ENCODE peak calls at places on chromosome 16, in ten cellular contexts. F is A172, Y is NCI-H345, O is NCI-H1092, V is HTR-8/SVneo, Q is WTC11, W is fibroblast of gingiva, K is RPMI7951, A is HS-27A, C is breast epithelium. T is an unnamed sample.
A peak's percentile ranks its signal among the peaks of the same experiment; 100 is the strongest.

GRCh38 chr16:588639-588888 is 1.3 kb upstream of the RAB40C start:
- DNase-seq in F (peak; percentile 62), Y (peak; percentile 32), O (peak; percentile 21), V (no peak), Q (peak; percentile 60), W (peak; percentile 51), K (peak; percentile 55), A (no peak), C (no peak), T (no peak)

GRCh38 chr16:67443299-67443698 is 12.4 kb downstream of the HSD11B2 start:
- DNase-seq in F (no peak), Y (no peak), O (no peak), V (no peak), Q (no peak), W (peak; percentile 55), K (no peak), A (no peak), C (no peak), T (no peak)

GRCh38 chr16:78743556-78743955 is 644.1 kb downstream of the WWOX start:
- DNase-seq in F (no peak), Y (no peak), O (no peak), V (no peak), Q (no peak), W (no peak), K (no peak), A (no peak), C (no peak), T (no peak)

GRCh38 chr16:77993111-77993571 is 29.2 kb upstream of the CLEC3A start:
- DNase-seq in F (peak; percentile 14), Y (no peak), O (no peak), V (no peak), Q (no peak), W (no peak), K (peak; percentile 82), A (no peak), C (no peak), T (no peak)

GRCh38 chr16:20901441-20902112 is 1.0 kb downstream of the LYRM1 start:
- DNase-seq in F (peak; percentile 35), Y (peak; percentile 23), O (no peak), V (no peak), Q (peak; percentile 20), W (peak; percentile 62), K (peak; percentile 52), A (no peak), C (peak; percentile 71), T (peak; percentile 36)

GRCh38 chr16:75789237-75789636 is 62.9 kb upstream of the CPHXL start:
- DNase-seq in F (peak; percentile 56), Y (peak; percentile 25), O (peak; percentile 23), V (peak; percentile 71), Q (no peak), W (peak; percentile 23), K (peak; percentile 42), A (peak; percentile 22), C (no peak), T (peak; percentile 18)

GRCh38 chr16:21001262-21001661 is 100.7 kb downstream of the LYRM1 start:
- DNase-seq in F (no peak), Y (no peak), O (no peak), V (no peak), Q (peak; percentile 64), W (peak; percentile 6), K (peak; percentile 26), A (no peak), C (no peak), T (no peak)

GRCh38 chr16:12344577-12345343 is 368.2 kb downstream of the SNX29 start:
- DNase-seq in F (no peak), Y (no peak), O (no peak), V (no peak), Q (no peak), W (peak; percentile 44), K (no peak), A (no peak), C (no peak), T (no peak)

GRCh38 chr16:88810868-88811599 is 694 bp downstream of the APRT start:
- DNase-seq in F (peak; percentile 72), Y (peak; percentile 79), O (peak; percentile 71), V (peak; percentile 83), Q (no peak), W (peak; percentile 84), K (peak; percentile 79), A (peak; percentile 57), C (peak; percentile 57), T (peak; percentile 50)

GRCh38 chr16:88387941-88388627 is 5.3 kb downstream of the ZNF469 start:
- DNase-seq in F (peak; percentile 72), Y (no peak), O (no peak), V (no peak), Q (no peak), W (peak; percentile 73), K (peak; percentile 58), A (no peak), C (peak; percentile 91), T (peak; percentile 5)

GRCh38 chr16:8953064-8953463 is 10.6 kb downstream of the USP7 start:
- DNase-seq in F (no peak), Y (no peak), O (no peak), V (no peak), Q (no peak), W (no peak), K (no peak), A (no peak), C (no peak), T (no peak)

GRCh38 chr16:31194898-31195297 is 7.7 kb downstream of the PYCARD start:
- DNase-seq in F (no peak), Y (no peak), O (no peak), V (no peak), Q (no peak), W (no peak), K (no peak), A (no peak), C (no peak), T (no peak)

GRCh38 chr16:1966460-1966859 is at the start of gene RNF151:
- DNase-seq in F (no peak), Y (no peak), O (no peak), V (no peak), Q (no peak), W (no peak), K (no peak), A (no peak), C (no peak), T (no peak)

GRCh38 chr16:68370221-68370920 is 59.6 kb downstream of the PRMT7 start:
- DNase-seq in F (no peak), Y (no peak), O (no peak), V (no peak), Q (no peak), W (no peak), K (no peak), A (no peak), C (no peak), T (no peak)

GRCh38 chr16:56346131-56346890 is 79.0 kb downstream of the AMFR start:
- DNase-seq in F (no peak), Y (no peak), O (no peak), V (no peak), Q (no peak), W (no peak), K (no peak), A (no peak), C (no peak), T (no peak)

GRCh38 chr16:66774981-66775380 is 23.6 kb upstream of the DYNC1LI2 start:
- DNase-seq in F (no peak), Y (no peak), O (no peak), V (no peak), Q (no peak), W (no peak), K (no peak), A (no peak), C (no peak), T (no peak)

GRCh38 chr16:79632289-79632688 is 31.8 kb upstream of the MAF start:
- DNase-seq in F (peak; percentile 72), Y (no peak), O (no peak), V (no peak), Q (no peak), W (no peak), K (peak; percentile 71), A (no peak), C (no peak), T (no peak)

GRCh38 chr16:79363035-79363434 is 237.5 kb downstream of the MAF start:
- DNase-seq in F (no peak), Y (no peak), O (no peak), V (no peak), Q (no peak), W (no peak), K (no peak), A (no peak), C (no peak), T (no peak)

GRCh38 chr16:23433261-23433920 is 19.6 kb downstream of the COG7 start:
- DNase-seq in F (no peak), Y (no peak), O (no peak), V (no peak), Q (no peak), W (no peak), K (no peak), A (no peak), C (no peak), T (peak; percentile 37)

GRCh38 chr16:66844342-66845079 is at the start of gene CA7:
- DNase-seq in F (no peak), Y (no peak), O (no peak), V (no peak), Q (peak; percentile 59), W (no peak), K (no peak), A (no peak), C (no peak), T (no peak)

GRCh38 chr16:84161011-84161410 is 15.9 kb downstream of the DNAAF1 start:
- DNase-seq in F (no peak), Y (no peak), O (no peak), V (no peak), Q (no peak), W (no peak), K (no peak), A (no peak), C (no peak), T (no peak)

GRCh38 chr16:84175351-84176081 is 11.3 kb downstream of the TAF1C start:
- DNase-seq in F (no peak), Y (peak; percentile 31), O (peak; percentile 27), V (peak; percentile 86), Q (peak; percentile 62), W (peak; percentile 18), K (no peak), A (peak; percentile 26), C (no peak), T (peak; percentile 23)

GRCh38 chr16:66406534-66407368 is 20.3 kb upstream of the BEAN1 start:
- DNase-seq in F (peak; percentile 74), Y (peak; percentile 67), O (peak; percentile 51), V (peak; percentile 84), Q (peak; percentile 91), W (peak; percentile 41), K (peak; percentile 84), A (peak; percentile 48), C (peak; percentile 71), T (peak; percentile 43)

GRCh38 chr16:4498546-4499195 is 22.5 kb downstream of the HMOX2 start:
- DNase-seq in F (no peak), Y (no peak), O (no peak), V (no peak), Q (no peak), W (no peak), K (no peak), A (no peak), C (no peak), T (no peak)

GRCh38 chr16:66612422-66612821 is 7.9 kb downstream of the CMTM3 start:
- DNase-seq in F (no peak), Y (no peak), O (no peak), V (no peak), Q (no peak), W (no peak), K (no peak), A (no peak), C (no peak), T (no peak)

GRCh38 chr16:72938426-72939164 is 109.3 kb downstream of the ZFHX3 start:
- DNase-seq in F (peak; percentile 52), Y (no peak), O (no peak), V (no peak), Q (no peak), W (peak; percentile 86), K (peak; percentile 85), A (no peak), C (peak; percentile 50), T (no peak)

GRCh38 chr16:29306953-29307597 is 99.4 kb downstream of the NPIPB11 start:
- DNase-seq in F (no peak), Y (no peak), O (no peak), V (no peak), Q (no peak), W (no peak), K (no peak), A (no peak), C (no peak), T (no peak)

GRCh38 chr16:31141489-31142108 is 6.1 kb upstream of the PRSS8 start:
- DNase-seq in F (no peak), Y (peak; percentile 54), O (no peak), V (no peak), Q (peak; percentile 23), W (no peak), K (no peak), A (no peak), C (peak; percentile 59), T (no peak)

T was measured in DMS153.